ENCODE peak calls at places on chromosome 7, in eight cellular contexts. N, D, A, H, I, E, R and V are unnamed samples.

GRCh38 chr7:157627033-157627432 is 290.2 kb downstream of the DNAJB6 start:
- DNase-seq in R (no peak), H (no peak), I (peak; percentile 42), N (no peak), A (no peak), E (no peak), D (no peak), V (no peak)

GRCh38 chr7:114084381-114085312 is 165.8 kb upstream of the PPP1R3A start:
- DNase-seq in A (peak; percentile 16), R (peak; percentile 50), N (no peak), H (peak; percentile 12), E (peak; percentile 72), I (peak; percentile 85), D (no peak), V (no peak)

GRCh38 chr7:100863406-100863950 is 3.7 kb upstream of the TRIP6 start:
- DNase-seq in D (peak; percentile 50), N (no peak), H (no peak), E (no peak), I (no peak), A (no peak), R (peak; percentile 76), V (no peak)

GRCh38 chr7:41574377-41574776 is 128.5 kb downstream of the INHBA start:
- DNase-seq in A (no peak), R (no peak), I (no peak), E (no peak), H (no peak), D (no peak), N (no peak), V (no peak)

GRCh38 chr7:2190531-2190930 is 42.2 kb downstream of the MAD1L1 start:
- DNase-seq in D (no peak), N (no peak), R (peak; percentile 9), E (no peak), I (no peak), H (no peak), A (no peak), V (no peak)

GRCh38 chr7:33530664-33531063 is 374.7 kb upstream of the BMPER start:
- DNase-seq in D (no peak), A (no peak), H (no peak), R (no peak), N (no peak), E (no peak), I (no peak), V (no peak)

GRCh38 chr7:43535810-43536585 is 46.9 kb upstream of the STK17A start:
- DNase-seq in R (no peak), E (no peak), D (no peak), A (no peak), I (no peak), H (no peak), N (no peak), V (no peak)

GRCh38 chr7:31663072-31663471 is 23.9 kb upstream of the PPP1R17 start:
- DNase-seq in D (peak; percentile 1), N (no peak), I (no peak), A (no peak), E (no peak), H (peak; percentile 6), R (no peak), V (peak; percentile 70)

GRCh38 chr7:55546826-55547225 is 25.5 kb downstream of the VOPP1 start:
- DNase-seq in R (peak; percentile 83), A (no peak), I (peak; percentile 80), E (peak; percentile 82), N (no peak), D (peak; percentile 39), H (peak; percentile 88), V (no peak)

GRCh38 chr7:5423272-5423843 is at the start of gene TNRC18:
- DNase-seq in H (peak; percentile 38), D (no peak), N (peak; percentile 45), I (peak; percentile 79), A (no peak), E (peak; percentile 32), R (peak; percentile 34), V (no peak)

GRCh38 chr7:30596043-30596641 is 1.5 kb downstream of the GARS1 start:
- DNase-seq in I (no peak), E (no peak), D (peak; percentile 42), R (no peak), H (peak; percentile 25), A (no peak), N (peak; percentile 37), V (no peak)

GRCh38 chr7:42227931-42228591 is 8.9 kb downstream of the GLI3 start:
- DNase-seq in A (no peak), E (peak; percentile 10), H (no peak), N (no peak), I (peak; percentile 75), R (no peak), D (no peak), V (no peak)

GRCh38 chr7:114889646-114890285 is 32.1 kb upstream of the MDFIC start:
- DNase-seq in D (peak; percentile 1), R (no peak), N (no peak), H (peak; percentile 72), A (no peak), E (no peak), I (no peak), V (no peak)

GRCh38 chr7:101819183-101819582 is 1.8 kb downstream of the CUX1 start:
- DNase-seq in E (no peak), H (no peak), A (no peak), R (no peak), N (no peak), I (peak; percentile 38), D (no peak), V (no peak)

GRCh38 chr7:26507375-26508068 is 215.9 kb downstream of the SNX10 start:
- DNase-seq in E (no peak), D (no peak), H (no peak), A (no peak), N (no peak), I (no peak), R (no peak), V (no peak)

GRCh38 chr7:72265505-72265904 is 146.6 kb downstream of the CALN1 start:
- DNase-seq in D (no peak), R (no peak), I (no peak), N (no peak), A (no peak), E (no peak), H (no peak), V (no peak)

GRCh38 chr7:82444220-82445049 is 858 bp upstream of the CACNA2D1 start:
- DNase-seq in A (no peak), R (peak; percentile 48), I (no peak), E (no peak), N (no peak), H (peak; percentile 61), D (no peak), V (no peak)
- TF ChIP-seq CTCF in A (no peak), R (no peak), I (peak; percentile 3), E (no peak), N (no peak), H (peak; percentile 36), D (no peak), V (no peak)

GRCh38 chr7:74087791-74088453 is 4.3 kb downstream of the LIMK1 start:
- DNase-seq in D (no peak), H (no peak), N (no peak), R (no peak), A (no peak), E (no peak), I (no peak), V (no peak)

GRCh38 chr7:74084722-74085578 is 1.3 kb downstream of the LIMK1 start:
- DNase-seq in I (no peak), D (no peak), A (no peak), H (no peak), E (no peak), N (no peak), R (no peak), V (no peak)

GRCh38 chr7:74082770-74083116 is 861 bp upstream of the LIMK1 start:
- DNase-seq in R (no peak), D (no peak), N (no peak), E (no peak), I (no peak), H (no peak), A (no peak), V (no peak)

GRCh38 chr7:74083117-74083876 is at the start of gene LIMK1:
- DNase-seq in H (peak; percentile 85), E (peak; percentile 86), N (peak; percentile 99), I (peak; percentile 89), A (peak; percentile 58), R (peak; percentile 82), D (peak; percentile 62), V (no peak)

DNA sequence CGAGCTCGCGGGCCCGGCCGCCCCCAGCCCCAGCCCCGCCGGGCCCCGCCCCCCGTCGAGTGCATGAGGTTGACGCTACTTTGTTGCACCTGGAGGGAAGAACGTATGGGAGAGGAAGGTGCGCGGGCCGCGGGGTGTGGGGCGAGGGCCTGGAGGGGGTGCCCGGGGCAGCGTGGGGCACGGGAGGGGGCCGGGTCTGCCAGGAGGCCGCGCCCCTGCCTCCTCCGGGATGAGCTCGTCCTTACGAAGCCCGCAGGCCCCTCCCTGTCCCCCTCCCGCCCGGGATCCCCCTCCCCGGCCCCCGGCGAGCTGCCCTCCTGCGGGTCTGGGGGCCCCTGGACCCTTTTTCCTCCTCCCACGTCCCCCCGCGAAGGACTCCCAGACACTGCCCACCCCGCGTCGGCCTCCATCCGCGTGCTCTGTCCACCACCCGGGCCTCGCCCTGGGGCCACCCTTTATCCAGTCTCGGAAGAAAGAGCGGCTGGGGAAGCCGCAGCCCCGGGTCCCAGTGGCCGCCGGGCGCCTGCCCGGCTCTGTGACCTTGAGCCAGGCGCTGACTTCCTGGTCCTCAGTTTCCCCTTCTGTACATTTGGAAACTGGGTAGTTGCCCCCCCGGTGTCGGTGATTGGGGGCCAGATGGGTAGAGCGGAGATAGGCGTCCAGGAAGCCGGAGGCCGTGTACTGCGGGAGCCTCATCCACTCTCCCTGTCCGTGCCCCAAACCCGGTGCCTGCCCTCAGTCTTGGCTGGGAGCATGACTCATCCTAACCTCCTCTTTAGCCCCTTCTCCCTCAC is 521 bp downstream of the LIMK1 start:
- DNase-seq in D (no peak), I (peak; percentile 81), R (peak; percentile 41), H (peak; percentile 61), E (peak; percentile 41), N (peak; percentile 74), A (no peak), V (no peak)
- TF ChIP-seq EP300 in D (no peak), I (no peak), R (no peak), H (no peak), E (no peak), N (no peak), A (no peak), V (no peak)

DNA sequence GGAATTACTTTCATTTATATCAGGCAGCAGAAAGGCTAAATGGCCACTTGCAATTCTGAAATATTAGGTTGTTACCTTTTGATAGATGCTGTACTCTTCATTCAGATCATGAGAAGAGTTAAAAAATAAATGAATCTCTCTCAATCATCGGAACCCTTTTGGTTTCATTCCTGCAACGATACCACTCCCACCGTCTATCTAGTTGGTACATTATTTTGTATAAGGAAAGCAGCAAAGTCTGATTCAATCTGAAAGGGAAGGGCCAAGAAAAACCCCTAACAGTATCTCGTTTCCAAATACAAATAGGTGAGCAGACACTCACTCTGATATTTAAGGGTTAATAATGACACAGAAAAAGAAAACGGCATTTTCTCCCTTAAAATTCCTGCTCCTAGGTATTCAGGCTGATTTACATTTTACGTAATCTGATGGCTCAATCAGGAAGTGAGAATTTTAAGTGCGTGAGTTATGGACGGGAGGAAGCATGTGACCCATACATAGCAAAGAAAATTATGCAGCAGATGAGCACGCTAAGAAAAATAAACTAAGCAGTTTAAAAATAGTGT is 209.4 kb upstream of the KLF14 start:
- DNase-seq in R (no peak), I (no peak), A (no peak), N (peak; percentile 56), E (no peak), H (peak; percentile 52), D (no peak), V (no peak)
- TF ChIP-seq POLR2A in R (no peak), I (no peak), A (no peak), N (no peak), E (peak; percentile 23), H (no peak), D (no peak), V (no peak)

GRCh38 chr7:38424750-38425463 is 151.5 kb upstream of the TARP start:
- DNase-seq in A (no peak), R (no peak), H (no peak), D (no peak), E (no peak), I (no peak), N (no peak), V (no peak)
- TF ChIP-seq CTCF in A (no peak), R (no peak), H (no peak), D (no peak), E (no peak), I (no peak), N (no peak), V (no peak)